ENCODE peak calls at places on chromosomes 11 and 22, in five cellular contexts. E, Z, D, X and K are unnamed samples.

GRCh38 chr11:134278356-134278755 is 2.2 kb downstream of the GLB1L3 start:
- DNase-seq in D (no peak), E (no peak), X (no peak), Z (no peak), K (no peak)

GRCh38 chr22:31243339-31244043 is 31.4 kb downstream of the LIMK2 start:
- DNase-seq in Z (no peak), X (no peak), D (no peak), E (no peak), K (no peak)

GRCh38 chr11:61082931-61083531 is 19.3 kb upstream of the CD5 start:
- DNase-seq in X (no peak), D (no peak), E (no peak), Z (no peak), K (peak; percentile 81)

GRCh38 chr22:22156716-22157499 is 87.7 kb upstream of the VPREB1 start:
- DNase-seq in E (peak; percentile 38), Z (peak; percentile 82), D (peak; percentile 94), X (peak; percentile 22), K (peak; percentile 84)

GRCh38 chr11:111944139-111944538 is 7.0 kb downstream of the DIXDC1 start:
- DNase-seq in E (peak; percentile 1), D (peak; percentile 52), X (no peak), Z (no peak), K (no peak)

GRCh38 chr11:30879322-30880020 is 293.3 kb upstream of the MPPED2 start:
- DNase-seq in X (no peak), E (peak; percentile 20), Z (no peak), D (no peak), K (no peak)

GRCh38 chr11:100874203-100874602 is 187.1 kb downstream of the ARHGAP42 start:
- DNase-seq in E (no peak), X (no peak), D (no peak), Z (no peak), K (no peak)

GRCh38 chr11:120883404-120884135 is 140.3 kb upstream of the TBCEL start:
- DNase-seq in Z (peak; percentile 25), D (no peak), X (no peak), E (peak; percentile 36), K (no peak)

GRCh38 chr11:110490886-110491285 is 61.1 kb downstream of the FDX1 start:
- DNase-seq in Z (no peak), E (no peak), D (no peak), X (no peak), K (no peak)

GRCh38 chr22:46165975-46166374 is 15.6 kb downstream of the PPARA start:
- DNase-seq in Z (no peak), D (peak; percentile 27), E (no peak), X (no peak), K (no peak)

GRCh38 chr11:29978549-29978948 is 38.3 kb downstream of the KCNA4 start:
- DNase-seq in D (no peak), X (no peak), Z (no peak), E (no peak), K (no peak)

GRCh38 chr22:40782521-40782920 is 36.6 kb downstream of the SLC25A17 start:
- DNase-seq in X (no peak), D (no peak), Z (no peak), E (no peak), K (no peak)

GRCh38 chr22:38504731-38505594 is 1.1 kb downstream of the DDX17 start:
- DNase-seq in X (peak; percentile 40), D (peak; percentile 53), E (peak; percentile 61), Z (peak; percentile 29), K (peak; percentile 49)

GRCh38 chr11:3000032-3000961 is 8.2 kb upstream of the NAP1L4 start:
- DNase-seq in D (no peak), E (peak; percentile 42), Z (peak; percentile 74), X (no peak), K (no peak)

GRCh38 chr11:107696140-107696539 is 15.7 kb downstream of the SLN start:
- DNase-seq in D (no peak), Z (no peak), X (no peak), E (no peak), K (no peak)

GRCh38 chr22:21445437-21446127 is 21.6 kb upstream of the TMEM191C start:
- DNase-seq in E (peak; percentile 12), D (no peak), X (no peak), Z (no peak), K (no peak)

GRCh38 chr11:43119275-43119970 is 192.4 kb upstream of the API5 start:
- DNase-seq in E (no peak), X (no peak), Z (no peak), D (peak; percentile 12), K (no peak)

GRCh38 chr11:104164028-104164520 is at the start of gene PDGFD:
- DNase-seq in D (peak; percentile 93), E (peak; percentile 63), X (peak; percentile 43), Z (peak; percentile 93), K (no peak)

GRCh38 chr11:65790902-65791650 is 4.2 kb downstream of the OVOL1 start:
- DNase-seq in Z (no peak), X (no peak), D (no peak), E (no peak), K (no peak)

GRCh38 chr22:40322061-40322460 is 24.2 kb upstream of the ADSL start:
- DNase-seq in X (no peak), Z (no peak), E (no peak), D (no peak), K (no peak)

GRCh38 chr11:117842131-117842941 is 17.8 kb upstream of the FXYD2 start:
- DNase-seq in D (no peak), E (peak; percentile 22), Z (no peak), X (no peak), K (no peak)

GRCh38 chr22:40345801-40346177 is 511 bp upstream of the ADSL start:
- DNase-seq in X (peak; percentile 40), E (peak; percentile 45), D (no peak), Z (peak; percentile 53), K (peak; percentile 76)

GRCh38 chr11:77503006-77503405 is 29.1 kb upstream of the PAK1 start:
- DNase-seq in D (no peak), E (no peak), Z (no peak), X (no peak), K (no peak)

GRCh38 chr22:28239941-28240340 is 320.9 kb upstream of the PITPNB start:
- DNase-seq in D (no peak), Z (no peak), E (no peak), X (no peak), K (no peak)

GRCh38 chr22:49536571-49537131 is 291.0 kb downstream of the BRD1 start:
- DNase-seq in X (no peak), D (no peak), Z (peak; percentile 53), E (no peak), K (no peak)

GRCh38 chr22:49736538-49736937 is 91.1 kb downstream of the BRD1 start:
- DNase-seq in X (no peak), Z (no peak), E (no peak), D (no peak), K (no peak)

GRCh38 chr11:95674669-95675358 is 114.8 kb downstream of the FAM76B start:
- DNase-seq in X (no peak), Z (no peak), E (no peak), D (no peak), K (peak; percentile 84)

GRCh38 chr22:32353840-32354239 is 3.8 kb upstream of the RFPL3 start:
- DNase-seq in Z (no peak), E (no peak), D (no peak), X (no peak), K (no peak)

GRCh38 chr11:2791521-2792375 is 92.0 kb upstream of the KCNQ1OT1 start:
- DNase-seq in E (peak; percentile 17), X (no peak), D (peak; percentile 66), Z (no peak), K (peak; percentile 1)

GRCh38 chr11:67463680-67464410 is 5.2 kb downstream of the TMEM134 start:
- DNase-seq in Z (no peak), E (peak; percentile 96), X (no peak), D (no peak), K (no peak)

GRCh38 chr22:24730864-24731263 is 43.7 kb downstream of the PIWIL3 start:
- DNase-seq in E (no peak), Z (peak; percentile 74), X (no peak), D (peak; percentile 67), K (no peak)

GRCh38 chr22:33335611-33336279 is 277.6 kb upstream of the SYN3 start:
- DNase-seq in D (no peak), X (no peak), Z (no peak), E (no peak), K (no peak)

GRCh38 chr22:27045103-27045940 is 387.9 kb downstream of the MIAT start:
- DNase-seq in X (no peak), E (no peak), D (peak; percentile 28), Z (no peak), K (no peak)

GRCh38 chr11:128775513-128775912 is 81.6 kb downstream of the FLI1 start:
- DNase-seq in X (no peak), Z (no peak), E (no peak), D (no peak), K (no peak)

GRCh38 chr22:50455201-50455600 is 19.6 kb downstream of the SBF1 start:
- DNase-seq in D (no peak), E (no peak), X (no peak), Z (no peak), K (no peak)

GRCh38 chr11:19659529-19659928 is 53.1 kb upstream of the NAV2 start:
- DNase-seq in Z (no peak), X (no peak), D (no peak), E (no peak), K (no peak)

GRCh38 chr11:117256573-117256972 is 24.1 kb downstream of the RNF214 start:
- DNase-seq in Z (no peak), E (no peak), D (no peak), X (no peak), K (no peak)

GRCh38 chr11:1557904-1558831 is 13.9 kb downstream of the DUSP8 start:
- DNase-seq in D (no peak), Z (no peak), E (peak; percentile 80), X (no peak), K (no peak)
- H3K4me3 ChIP-seq in D (no peak overlapping the region), Z (no peak overlapping the region), E (no peak overlapping the region), X (no peak overlapping the region), K (no peak overlapping the region)

DNA sequence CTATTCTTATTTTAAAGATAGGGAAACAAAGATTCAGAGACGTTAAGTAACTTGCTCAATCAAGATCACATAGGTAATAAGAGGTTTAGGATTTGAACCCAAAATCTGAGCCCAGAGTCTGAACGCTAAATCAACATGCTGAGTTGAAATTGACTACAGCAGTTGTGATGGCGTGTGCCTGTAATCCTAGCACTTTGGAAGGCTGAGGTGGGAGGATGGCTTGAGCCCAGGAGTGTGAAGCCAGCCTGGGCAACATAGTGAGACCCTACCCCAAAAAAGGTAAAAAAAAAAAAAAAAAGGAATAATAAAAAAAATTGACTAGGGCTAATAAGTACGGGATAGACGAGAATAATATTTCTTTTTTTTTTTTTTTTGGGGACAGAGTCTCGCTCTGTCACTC is 1.4 kb upstream of the NR1H3 start:
- DNase-seq in X (no peak), E (no peak), Z (no peak), D (no peak), K (no peak)
- H3K4me1 ChIP-seq in X (peaks cover 8% of the 10 kb centered on the region), E (peaks cover 65% of the 10 kb centered on the region), Z (peaks cover 29% of the 10 kb centered on the region), D (peaks cover 33% of the 10 kb centered on the region), K (peaks cover 5% of the 10 kb centered on the region)

GRCh38 chr22:37485006-37485713 is 1.0 kb downstream of the MFNG start:
- DNase-seq in E (peak; percentile 37), D (no peak), Z (no peak), X (peak; percentile 38), K (peak; percentile 24)
- H3K4me3 ChIP-seq in E (no peak overlapping the region), D (no peak overlapping the region), Z (no peak overlapping the region), X (peak overlapping the region; percentile 95), K (peak overlapping the region; percentile 81)

DNA sequence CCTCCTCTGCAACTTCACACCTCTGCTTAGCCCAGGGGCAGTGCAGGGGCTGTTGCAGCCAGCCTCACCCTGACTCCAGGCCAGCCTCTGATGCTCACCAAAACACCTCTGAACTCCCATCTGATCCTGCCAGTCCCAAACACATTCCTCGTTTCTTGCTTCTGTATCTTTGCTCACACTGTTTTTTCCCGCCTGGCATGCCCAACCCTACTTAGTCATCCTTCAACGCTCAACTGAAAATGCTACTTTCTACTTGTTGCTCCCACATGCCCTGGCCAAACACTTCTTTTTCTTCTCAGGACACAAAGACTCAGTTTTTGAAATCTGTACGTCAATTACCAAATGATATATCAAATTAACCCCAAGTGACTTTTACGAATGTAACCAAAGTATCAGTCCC is 140.8 kb upstream of the ZBED5 start:
- DNase-seq in E (no peak), X (no peak), D (no peak), Z (no peak), K (no peak)
- H3K4me1 ChIP-seq in E (no peaks in the 10 kb centered on the region), X (no peaks in the 10 kb centered on the region), D (no peaks in the 10 kb centered on the region), Z (no peaks in the 10 kb centered on the region), K (no peaks in the 10 kb centered on the region)